ENCODE peak calls at places on chromosomes 4 and X, in ten cellular contexts. N is heart right ventricle, Q is brain microvascular endothelial cell, Z is progenitor cell of endocrine pancreas, D is GM12865, S is left lung, W is fibroblast of villous mesenchyme, K is spleen, H is breast epithelium, J is omental fat pad. B is an unnamed sample.

GRCh38 chr4:181503800-181504364 is 739.3 kb upstream of the TENM3 start:
- DNase-seq in N (no peak), Q (no peak), Z (no peak), D (no peak), S (no peak), W (no peak), K (no peak), H (no peak), J (no peak), B (no peak)

GRCh38 chr4:15910150-15910945 is 28.2 kb downstream of the FGFBP1 start:
- DNase-seq in N (no peak), Q (no peak), Z (no peak), D (no peak), S (no peak), W (no peak), K (no peak), H (no peak), J (no peak), B (no peak)

GRCh38 chr4:1091561-1091995 is 21.8 kb downstream of the RNF212 start:
- DNase-seq in N (no peak), Q (no peak), Z (no peak), D (no peak), S (peak; percentile 51), W (no peak), K (peak; percentile 46), H (peak; percentile 3), J (no peak), B (no peak)

GRCh38 chr4:19689511-19689910 is 562.2 kb upstream of the SLIT2 start:
- DNase-seq in N (no peak), Q (peak; percentile 79), Z (no peak), D (no peak), S (no peak), W (peak; percentile 41), K (no peak), H (no peak), J (no peak), B (peak; percentile 3)

GRCh38 chrX:47148946-47149345 is 3.9 kb downstream of the RBM10 start:
- DNase-seq in N (no peak), Q (no peak), Z (no peak), D (no peak), S (no peak), W (peak; percentile 7), K (no peak), H (no peak), J (no peak), B (no peak)

GRCh38 chrX:123525131-123525725 is 207.6 kb downstream of the THOC2 start:
- DNase-seq in N (no peak), Q (peak; percentile 3), Z (no peak), D (peak; percentile 3), S (no peak), W (no peak), K (no peak), H (no peak), J (no peak), B (no peak)

GRCh38 chrX:91434351-91435168 is at the start of gene PABPC5:
- DNase-seq in N (peak; percentile 78), Q (peak; percentile 44), Z (peak; percentile 55), D (no peak), S (peak; percentile 81), W (peak; percentile 30), K (peak; percentile 81), H (peak; percentile 61), J (peak; percentile 23), B (no peak)

GRCh38 chrX:153824348-153824747 is 6.0 kb downstream of the PDZD4 start:
- DNase-seq in N (no peak), Q (no peak), Z (no peak), D (no peak), S (no peak), W (no peak), K (peak; percentile 57), H (no peak), J (no peak), B (no peak)

GRCh38 chr4:81038636-81039350 is 8.3 kb downstream of the BMP3 start:
- DNase-seq in N (no peak), Q (no peak), Z (no peak), D (no peak), S (no peak), W (no peak), K (no peak), H (no peak), J (no peak), B (no peak)

GRCh38 chr4:81042578-81043365 is 12.3 kb downstream of the BMP3 start:
- DNase-seq in N (no peak), Q (no peak), Z (no peak), D (no peak), S (no peak), W (no peak), K (no peak), H (no peak), J (no peak), B (no peak)

GRCh38 chr4:81039351-81040174 is 9.1 kb downstream of the BMP3 start:
- DNase-seq in N (no peak), Q (no peak), Z (no peak), D (peak; percentile 28), S (no peak), W (no peak), K (no peak), H (no peak), J (no peak), B (no peak)

DNA sequence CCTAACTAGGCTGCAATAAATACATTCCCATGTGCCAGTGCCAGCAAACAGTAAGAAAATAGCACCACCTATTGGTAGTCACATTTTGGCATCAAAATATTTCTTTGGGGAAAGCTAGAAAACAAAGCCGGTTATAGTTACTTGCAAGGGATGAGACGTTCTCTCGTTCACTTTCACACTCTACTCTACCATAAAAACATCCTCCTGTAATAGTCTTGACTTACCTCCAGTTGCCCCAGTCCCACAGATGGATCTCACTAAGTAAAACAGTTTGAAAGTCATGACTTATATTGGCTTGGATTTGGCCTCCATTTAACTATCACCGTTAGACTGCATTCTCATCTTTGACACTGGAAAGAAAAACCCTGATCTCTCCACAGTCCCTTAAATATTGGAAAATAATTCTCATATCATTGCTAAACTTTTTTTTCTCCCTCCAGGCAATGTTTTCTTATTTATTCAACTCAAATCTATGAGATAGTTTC is 9.7 kb downstream of the BMP3 start:
- DNase-seq in N (no peak), Q (peak; percentile 24), Z (no peak), D (peak; percentile 39), S (no peak), W (peak; percentile 28), K (no peak), H (no peak), J (no peak), B (peak; percentile 25)
- TF ChIP-seq CTCF in N (peak; percentile 57), Q (peak; percentile 64), Z (peak; percentile 82), D (peak; percentile 59), S (peak; percentile 54), W (peak; percentile 64), K (peak; percentile 55), H (no peak), J (no peak), B (peak; percentile 52)

GRCh38 chrX:130081421-130082045 is 28.8 kb downstream of the ELF4 start:
- DNase-seq in N (peak; percentile 14), Q (no peak), Z (no peak), D (no peak), S (no peak), W (no peak), K (no peak), H (no peak), J (no peak), B (no peak)

GRCh38 chrX:130083107-130083490 is 27.2 kb downstream of the ELF4 start:
- DNase-seq in N (no peak), Q (no peak), Z (no peak), D (peak; percentile 35), S (no peak), W (no peak), K (no peak), H (no peak), J (no peak), B (no peak)

GRCh38 chrX:130082244-130083106 is 27.8 kb downstream of the ELF4 start:
- DNase-seq in N (peak; percentile 32), Q (no peak), Z (no peak), D (peak; percentile 81), S (peak; percentile 88), W (peak; percentile 55), K (peak; percentile 92), H (no peak), J (no peak), B (no peak)

GRCh38 chrX:130080791-130081367 is 29.4 kb downstream of the ELF4 start:
- DNase-seq in N (no peak), Q (no peak), Z (no peak), D (no peak), S (no peak), W (no peak), K (no peak), H (no peak), J (no peak), B (no peak)

GRCh38 chrX:130079824-130080406 is 30.4 kb downstream of the ELF4 start:
- DNase-seq in N (peak; percentile 18), Q (peak; percentile 45), Z (no peak), D (peak; percentile 72), S (no peak), W (peak; percentile 81), K (no peak), H (no peak), J (no peak), B (peak; percentile 49)
- TF ChIP-seq CTCF in N (peak; percentile 76), Q (peak; percentile 79), Z (peak; percentile 66), D (peak; percentile 68), S (peak; percentile 59), W (peak; percentile 64), K (peak; percentile 75), H (peak; percentile 37), J (peak; percentile 25), B (peak; percentile 70)

DNA sequence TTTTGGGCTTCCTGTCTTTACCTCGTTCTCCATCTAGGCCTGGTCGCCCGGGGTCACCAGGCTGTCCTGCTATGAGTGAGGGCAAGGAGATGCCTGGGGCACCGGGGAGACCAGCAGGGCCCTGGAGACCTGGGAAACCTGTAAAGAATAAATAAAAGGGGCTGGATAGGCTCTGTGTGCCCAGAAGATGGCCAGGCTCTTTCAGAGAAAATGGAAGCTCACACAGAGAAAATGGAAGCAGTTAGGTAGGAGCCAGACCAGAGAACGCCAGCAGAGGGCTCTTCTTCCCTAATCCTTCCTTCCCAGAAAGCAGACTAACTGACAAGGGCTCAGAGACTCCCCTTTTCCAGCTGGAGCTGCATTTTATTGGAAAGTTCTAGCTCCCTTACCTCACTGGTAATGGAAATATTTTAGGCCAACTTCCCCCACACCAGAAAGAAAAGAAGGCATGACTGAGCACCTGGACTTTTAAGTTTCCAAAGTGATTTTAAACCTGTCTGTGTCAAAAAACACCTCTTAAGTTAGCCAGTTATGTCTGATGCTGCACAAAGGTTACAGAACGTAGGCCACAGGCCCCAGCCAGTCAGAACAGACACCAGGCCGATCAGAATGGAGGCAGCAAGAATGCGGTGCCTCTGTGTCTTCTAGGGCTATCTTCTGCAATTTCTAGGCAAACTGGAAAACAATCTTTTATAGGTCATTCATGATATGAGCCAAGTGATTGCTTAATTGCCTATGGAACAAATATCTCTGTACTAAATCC is 74.0 kb downstream of the ATG4A start:
- DNase-seq in N (no peak), Q (peak; percentile 38), Z (no peak), D (peak; percentile 0), S (no peak), W (peak; percentile 44), K (no peak), H (no peak), J (no peak), B (peak; percentile 2)
- TF ChIP-seq CTCF in N (peak; percentile 29), Q (peak; percentile 74), Z (peak; percentile 66), D (no peak), S (no peak), W (peak; percentile 59), K (no peak), H (no peak), J (no peak), B (no peak)

DNA sequence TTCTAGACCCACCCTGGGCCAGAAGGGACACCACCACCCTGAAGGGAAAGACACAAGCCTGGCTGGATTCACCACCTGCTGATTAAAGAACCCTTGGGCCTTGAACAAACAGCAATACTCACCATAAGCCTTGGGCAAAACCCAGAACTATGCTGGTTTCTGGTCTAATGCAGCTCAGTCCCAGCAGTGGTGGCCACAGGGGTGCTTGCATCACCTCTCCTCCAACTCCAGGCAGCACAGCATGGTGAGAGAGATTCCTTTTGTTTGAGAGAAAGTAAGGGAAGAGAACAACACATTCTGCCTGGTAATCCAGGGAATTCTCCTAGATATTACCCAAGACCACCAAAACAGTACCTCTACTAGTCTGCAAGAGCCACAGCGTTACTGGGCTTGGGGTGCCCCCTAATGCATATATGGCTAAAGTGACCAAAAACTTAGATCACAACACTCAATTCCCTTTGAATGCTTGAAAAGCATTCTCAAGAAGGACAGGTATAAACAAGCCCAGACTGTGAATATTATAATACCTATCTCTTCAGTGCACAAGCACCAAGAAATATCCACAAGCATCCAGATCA is 25.7 kb downstream of the RNF128 start:
- DNase-seq in N (no peak), Q (peak; percentile 12), Z (no peak), D (peak; percentile 0), S (no peak), W (peak; percentile 2), K (no peak), H (no peak), J (no peak), B (no peak)
- TF ChIP-seq CTCF in N (no peak), Q (peak; percentile 50), Z (peak; percentile 19), D (no peak), S (no peak), W (peak; percentile 25), K (no peak), H (no peak), J (no peak), B (no peak)